ENCODE peak calls at places on chromosomes 11 and 22, in eight cellular contexts. Y is gastrocnemius medialis; Q is right cardiac atrium; D is uterus; N is Caco-2; Z is right lobe of liver; C is naive thymus-derived CD4-positive, alpha-beta T cell; M is CD4-positive, CD25-positive, alpha-beta regulatory T cell. I is an unnamed sample.

GRCh38 chr11:117202386-117203068 is 3.4 kb downstream of the TAGLN start:
- DNase-seq in Y (no peak), Q (no peak), D (no peak), N (no peak), Z (peak; percentile 35), C (no peak), M (no peak), I (no peak)

GRCh38 chr22:24180316-24181087 is 785 bp upstream of the SUSD2 start:
- DNase-seq in Y (no peak), Q (peak; percentile 48), D (no peak), N (no peak), Z (no peak), C (no peak), M (no peak), I (no peak)

GRCh38 chr11:40293655-40294342 is 1165.7 kb downstream of the LRRC4C start:
- DNase-seq in Y (peak; percentile 19), Q (peak; percentile 69), D (peak; percentile 70), N (peak; percentile 63), Z (peak; percentile 64), C (peak; percentile 31), M (no peak), I (peak; percentile 56)

GRCh38 chr11:76768091-76769047 is 14.8 kb upstream of the TSKU start:
- DNase-seq in Y (peak; percentile 59), Q (no peak), D (peak; percentile 76), N (no peak), Z (peak; percentile 83), C (peak; percentile 27), M (no peak), I (no peak)

GRCh38 chr22:49506010-49506400 is 321.7 kb downstream of the BRD1 start:
- DNase-seq in Y (no peak), Q (no peak), D (no peak), N (no peak), Z (no peak), C (no peak), M (no peak), I (no peak)

GRCh38 chr22:20807315-20807752 is 33.4 kb downstream of the SERPIND1 start:
- DNase-seq in Y (no peak), Q (no peak), D (no peak), N (no peak), Z (no peak), C (no peak), M (no peak), I (no peak)

GRCh38 chr22:37260939-37261338 is 16.9 kb upstream of the RAC2 start:
- DNase-seq in Y (no peak), Q (peak; percentile 50), D (no peak), N (peak; percentile 67), Z (peak; percentile 66), C (peak; percentile 65), M (peak; percentile 51), I (peak; percentile 70)

GRCh38 chr11:103633819-103634590 is 402.4 kb upstream of the DDI1 start:
- DNase-seq in Y (no peak), Q (no peak), D (no peak), N (no peak), Z (no peak), C (no peak), M (no peak), I (no peak)

GRCh38 chr11:28981331-28981865 is 873.2 kb downstream of the METTL15 start:
- DNase-seq in Y (no peak), Q (no peak), D (no peak), N (no peak), Z (no peak), C (no peak), M (no peak), I (no peak)

GRCh38 chr22:31148516-31148915 is 8.2 kb upstream of the PLA2G3 start:
- DNase-seq in Y (no peak), Q (peak; percentile 30), D (no peak), N (no peak), Z (no peak), C (no peak), M (no peak), I (no peak)

GRCh38 chr11:26947904-26948639 is 45.8 kb upstream of the FIBIN start:
- DNase-seq in Y (no peak), Q (no peak), D (no peak), N (no peak), Z (no peak), C (no peak), M (no peak), I (no peak)

GRCh38 chr11:35969089-35970046 is 25.5 kb downstream of the LDLRAD3 start:
- DNase-seq in Y (no peak), Q (no peak), D (no peak), N (peak; percentile 51), Z (no peak), C (no peak), M (no peak), I (no peak)

GRCh38 chr22:19943665-19944026 is 2.0 kb upstream of the TXNRD2 start:
- DNase-seq in Y (no peak), Q (no peak), D (no peak), N (no peak), Z (peak; percentile 32), C (no peak), M (no peak), I (no peak)

GRCh38 chr11:108093128-108093904 is 28.1 kb upstream of the ACAT1 start:
- DNase-seq in Y (no peak), Q (no peak), D (no peak), N (no peak), Z (no peak), C (no peak), M (no peak), I (no peak)

GRCh38 chr11:66556086-66556485 is 9.4 kb downstream of the ACTN3 start:
- DNase-seq in Y (no peak), Q (no peak), D (no peak), N (no peak), Z (no peak), C (no peak), M (no peak), I (no peak)

GRCh38 chr11:13972958-13973357 is 10.4 kb downstream of the SPON1 start:
- DNase-seq in Y (no peak), Q (no peak), D (no peak), N (no peak), Z (no peak), C (no peak), M (no peak), I (no peak)
- H3K27me3 ChIP-seq in Y (peaks cover 2% of the 10 kb centered on the region), Q (no peaks in the 10 kb centered on the region), D (no peaks in the 10 kb centered on the region), N (no peaks in the 10 kb centered on the region), Z (no peaks in the 10 kb centered on the region), C (no peaks in the 10 kb centered on the region), M (peaks cover 9% of the 10 kb centered on the region), I (no peaks in the 10 kb centered on the region)

GRCh38 chr11:31808721-31809542 is 2.2 kb downstream of the PAX6 start:
- DNase-seq in Y (no peak), Q (no peak), D (no peak), N (no peak), Z (no peak), C (no peak), M (no peak), I (no peak)
- H3K27me3 ChIP-seq in Y (peaks cover 97% of the 10 kb centered on the region), Q (no peaks in the 10 kb centered on the region), D (peaks cover 94% of the 10 kb centered on the region), N (peaks cover 17% of the 10 kb centered on the region), Z (peaks cover 76% of the 10 kb centered on the region), C (peaks cover 13% of the 10 kb centered on the region), M (peaks cover 49% of the 10 kb centered on the region), I (peaks cover 98% of the 10 kb centered on the region)

GRCh38 chr11:57461841-57462489 is 1.6 kb downstream of the RTN4RL2 start:
- DNase-seq in Y (no peak), Q (no peak), D (no peak), N (no peak), Z (no peak), C (no peak), M (no peak), I (no peak)
- H3K27me3 ChIP-seq in Y (peaks cover 22% of the 10 kb centered on the region), Q (no peaks in the 10 kb centered on the region), D (peaks cover 7% of the 10 kb centered on the region), N (peaks cover 3% of the 10 kb centered on the region), Z (no peaks in the 10 kb centered on the region), C (peaks cover 12% of the 10 kb centered on the region), M (peaks cover 10% of the 10 kb centered on the region), I (peaks cover 34% of the 10 kb centered on the region)

GRCh38 chr11:32069361-32070058 is 21.4 kb upstream of the RCN1 start:
- DNase-seq in Y (no peak), Q (no peak), D (no peak), N (no peak), Z (no peak), C (no peak), M (no peak), I (no peak)

GRCh38 chr11:32072872-32073661 is 17.8 kb upstream of the RCN1 start:
- DNase-seq in Y (no peak), Q (no peak), D (no peak), N (no peak), Z (no peak), C (no peak), M (no peak), I (no peak)

GRCh38 chr11:32071811-32072210 is 19.1 kb upstream of the RCN1 start:
- DNase-seq in Y (no peak), Q (no peak), D (no peak), N (peak; percentile 52), Z (no peak), C (no peak), M (no peak), I (no peak)

GRCh38 chr11:32068134-32068533 is 22.7 kb upstream of the RCN1 start:
- DNase-seq in Y (no peak), Q (no peak), D (no peak), N (no peak), Z (no peak), C (no peak), M (no peak), I (no peak)

GRCh38 chr11:32070707-32071106 is 20.2 kb upstream of the RCN1 start:
- DNase-seq in Y (no peak), Q (no peak), D (no peak), N (no peak), Z (no peak), C (no peak), M (no peak), I (no peak)
- H3K27me3 ChIP-seq in Y (no peaks in the 10 kb centered on the region), Q (no peaks in the 10 kb centered on the region), D (no peaks in the 10 kb centered on the region), N (peaks cover 1% of the 10 kb centered on the region), Z (no peaks in the 10 kb centered on the region), C (no peaks in the 10 kb centered on the region), M (peaks cover 12% of the 10 kb centered on the region), I (no peaks in the 10 kb centered on the region)

GRCh38 chr11:79228417-79228755 is 212.4 kb downstream of the TENM4 start:
- DNase-seq in Y (no peak), Q (no peak), D (no peak), N (no peak), Z (no peak), C (no peak), M (no peak), I (no peak)
- H3K27me3 ChIP-seq in Y (no peaks in the 10 kb centered on the region), Q (no peaks in the 10 kb centered on the region), D (no peaks in the 10 kb centered on the region), N (peaks cover 1% of the 10 kb centered on the region), Z (no peaks in the 10 kb centered on the region), C (no peaks in the 10 kb centered on the region), M (no peaks in the 10 kb centered on the region), I (no peaks in the 10 kb centered on the region)

GRCh38 chr11:3195251-3196160 is 23.1 kb downstream of the MRGPRG start:
- DNase-seq in Y (no peak), Q (no peak), D (no peak), N (no peak), Z (peak; percentile 43), C (no peak), M (no peak), I (peak; percentile 33)
- H3K27me3 ChIP-seq in Y (no peaks in the 10 kb centered on the region), Q (no peaks in the 10 kb centered on the region), D (no peaks in the 10 kb centered on the region), N (peaks cover 1% of the 10 kb centered on the region), Z (no peaks in the 10 kb centered on the region), C (no peaks in the 10 kb centered on the region), M (no peaks in the 10 kb centered on the region), I (no peaks in the 10 kb centered on the region)

DNA sequence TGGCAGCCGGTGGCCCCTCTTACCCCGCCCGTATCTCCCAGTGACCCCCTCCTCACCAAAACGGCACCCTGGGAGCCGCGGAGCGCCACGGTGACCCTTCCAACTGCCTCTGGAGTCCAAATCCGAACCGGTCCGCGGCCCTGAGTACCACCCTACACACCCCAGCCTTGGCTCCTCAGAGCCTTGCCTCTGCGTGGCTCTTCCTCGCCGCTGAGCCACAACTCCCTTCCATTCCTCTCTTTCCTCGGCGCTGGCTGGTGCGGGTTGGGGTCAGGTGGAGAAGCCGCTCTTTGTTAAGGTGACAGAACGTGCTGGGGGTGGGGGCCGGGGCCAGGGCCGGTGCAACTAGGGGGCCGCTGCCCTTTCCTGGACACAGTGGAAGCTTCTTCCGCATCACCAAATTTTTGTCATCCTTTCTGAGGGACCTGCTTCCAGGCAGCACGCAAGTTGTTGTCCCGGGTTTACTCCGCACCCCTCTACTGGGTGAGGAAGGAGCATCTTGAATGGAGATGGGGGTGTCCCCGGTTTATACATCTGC is 6.5 kb downstream of the ALX4 start:
- DNase-seq in Y (no peak), Q (no peak), D (no peak), N (no peak), Z (no peak), C (no peak), M (no peak), I (no peak)
- H3K27me3 ChIP-seq in Y (peaks cover 54% of the 10 kb centered on the region), Q (no peaks in the 10 kb centered on the region), D (peaks cover 26% of the 10 kb centered on the region), N (no peaks in the 10 kb centered on the region), Z (peaks cover 18% of the 10 kb centered on the region), C (peaks cover 3% of the 10 kb centered on the region), M (peaks cover 18% of the 10 kb centered on the region), I (peaks cover 66% of the 10 kb centered on the region)